ENCODE peak calls at places on chromosome 11, in four cellular contexts. X is cardiac muscle cell, T is tibial artery, C is tibial nerve. K is an unnamed sample.

GRCh38 chr11:36110698-36111410 is 167.0 kb downstream of the LDLRAD3 start:
- DNase-seq in X (no peak), T (no peak), C (no peak), K (no peak)

GRCh38 chr11:77127969-77128691 is at the start of gene MYO7A:
- DNase-seq in X (peak; percentile 58), T (peak; percentile 53), C (no peak), K (peak; percentile 7)

GRCh38 chr11:128471138-128471661 is 116.2 kb downstream of the ETS1 start:
- DNase-seq in X (no peak), T (no peak), C (no peak), K (no peak)

GRCh38 chr11:101686514-101686913 is 102.7 kb upstream of the TRPC6 start:
- DNase-seq in X (peak; percentile 15), C (no peak), T (no peak), K (no peak)

GRCh38 chr11:104402812-104403521 is 239.0 kb upstream of the PDGFD start:
- DNase-seq in C (no peak), T (no peak), X (no peak), K (peak; percentile 43)

GRCh38 chr11:35474677-35475076 is 50.7 kb downstream of the PAMR1 start:
- DNase-seq in C (no peak), X (peak; percentile 11), T (no peak), K (no peak)

GRCh38 chr11:124740277-124740882 is 638 bp downstream of the NRGN start:
- DNase-seq in C (no peak), X (no peak), T (no peak), K (no peak)

GRCh38 chr11:121615506-121615905 is 162.7 kb upstream of the SORL1-AS1 start:
- DNase-seq in X (peak; percentile 28), T (no peak), C (no peak), K (no peak)

GRCh38 chr11:8086571-8086970 is 5.6 kb downstream of the TUB start:
- DNase-seq in X (no peak), T (no peak), C (no peak), K (no peak)

GRCh38 chr11:2791521-2792375 is 92.0 kb upstream of the KCNQ1OT1 start:
- DNase-seq in X (no peak), C (peak; percentile 15), T (peak; percentile 15), K (no peak)

GRCh38 chr11:9757809-9758675 is 94.2 kb downstream of the SWAP70 start:
- DNase-seq in T (peak; percentile 87), C (peak; percentile 75), X (peak; percentile 86), K (no peak)

GRCh38 chr11:33933607-33934006 is 41.7 kb upstream of the LMO2 start:
- DNase-seq in C (no peak), T (no peak), X (no peak), K (no peak)

GRCh38 chr11:33936057-33936456 is 44.2 kb upstream of the LMO2 start:
- DNase-seq in T (no peak), X (no peak), C (no peak), K (no peak)

GRCh38 chr11:33935466-33935865 is 43.6 kb upstream of the LMO2 start:
- DNase-seq in T (no peak), C (no peak), X (no peak), K (no peak)

GRCh38 chr11:33934450-33934849 is 42.6 kb upstream of the LMO2 start:
- DNase-seq in T (no peak), X (no peak), C (no peak), K (no peak)

DNA sequence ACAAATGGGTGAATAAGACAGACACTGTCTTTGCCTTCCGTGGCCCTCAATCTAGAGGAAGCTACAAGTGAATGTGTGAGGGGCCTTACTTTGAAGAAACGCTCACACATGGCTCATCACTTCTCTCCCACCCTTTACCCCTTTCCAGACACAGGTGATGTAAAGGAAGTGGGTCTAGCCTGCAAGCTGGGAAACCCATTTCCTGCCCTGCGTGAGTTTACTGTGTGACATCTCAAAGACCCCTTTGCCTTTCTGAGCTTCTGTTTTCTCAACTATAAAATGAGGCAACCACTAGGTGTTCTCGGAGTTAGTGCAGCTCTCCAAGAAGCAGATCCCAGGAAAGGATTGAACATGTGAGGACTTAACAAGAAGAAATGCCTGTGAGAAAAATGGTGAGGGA is 43.1 kb upstream of the LMO2 start:
- DNase-seq in C (no peak), T (no peak), X (no peak), K (no peak)
- H3K27ac ChIP-seq in C (no peak overlapping the region), T (no peak overlapping the region), X (no peak overlapping the region), K (no peak overlapping the region)

DNA sequence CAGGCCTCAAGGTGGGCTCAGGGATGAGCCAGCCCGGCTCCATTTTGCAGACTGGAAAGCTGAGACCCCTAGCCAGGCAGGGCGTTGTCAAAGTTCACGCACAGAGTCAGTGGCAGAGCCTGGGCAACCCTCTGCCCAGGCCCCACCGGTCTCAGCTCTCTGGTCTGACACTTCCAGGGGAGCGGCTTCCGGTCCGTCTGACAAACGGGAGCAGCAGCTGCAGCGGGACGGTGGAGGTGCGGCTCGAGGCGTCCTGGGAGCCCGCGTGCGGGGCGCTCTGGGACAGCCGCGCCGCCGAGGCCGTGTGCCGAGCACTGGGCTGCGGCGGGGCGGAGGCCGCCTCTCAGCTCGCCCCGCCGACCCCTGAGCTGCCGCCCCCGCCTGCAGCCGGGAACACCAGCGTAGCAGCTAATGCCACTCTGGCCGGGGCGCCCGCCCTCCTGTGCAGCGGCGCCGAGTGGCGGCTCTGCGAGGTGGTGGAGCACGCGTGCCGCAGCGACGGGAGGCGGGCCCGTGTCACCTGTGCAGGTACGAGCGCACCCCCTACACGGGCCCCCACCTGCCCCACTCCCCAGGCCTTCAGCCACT is 36.0 kb downstream of the CD6 start:
- DNase-seq in X (no peak), T (no peak), C (no peak), K (no peak)
- H3K36me3 ChIP-seq in X (no peaks in the 10 kb centered on the region), T (no peaks in the 10 kb centered on the region), C (no peaks in the 10 kb centered on the region), K (no peaks in the 10 kb centered on the region)

GRCh38 chr11:81647374-81647773 is 1086.3 kb downstream of the FAM181B start:
- DNase-seq in C (no peak), X (no peak), T (no peak), K (no peak)

GRCh38 chr11:81644239-81644840 is 1089.3 kb downstream of the FAM181B start:
- DNase-seq in T (no peak), X (peak; percentile 58), C (no peak), K (no peak)
- H3K27ac ChIP-seq in T (no peak overlapping the region), X (no peak overlapping the region), C (no peak overlapping the region), K (no peak overlapping the region)

GRCh38 chr11:65036931-65037330 is 4.1 kb upstream of the SAC3D1 start:
- DNase-seq in X (no peak), T (peak; percentile 38), C (no peak), K (no peak)
- H3K36me3 ChIP-seq in X (peaks cover 23% of the 10 kb centered on the region), T (peaks cover 80% of the 10 kb centered on the region), C (peaks cover 13% of the 10 kb centered on the region), K (peaks cover 2% of the 10 kb centered on the region)

GRCh38 chr11:12150831-12151382 is 40.5 kb downstream of the MICAL2 start:
- DNase-seq in C (no peak), X (peak; percentile 54), T (no peak), K (no peak)
- H3K27ac ChIP-seq in C (no peak overlapping the region), X (peak overlapping the region; percentile 80), T (peak overlapping the region; percentile 43), K (no peak overlapping the region)